ENCODE peak calls at places on chromosomes 1 and 21, in ten cellular contexts. Y is body of pancreas; C is GM12865; M is NCI-H748 treated with DMSO at 0.1 percent for 48 hours; E is transverse colon; V is stimulated activated CD8-positive, alpha-beta memory T cell treated with anti-CD3 and anti-CD28 coated beads, Interleukin-4, amount 100 ng/mL, for 24 hours; J is tibial nerve; T is GM13977; R is GM23248; D is T-helper 1 cell. K is an unnamed sample.

GRCh38 chr1:178330153-178330552 is 166.6 kb downstream of the CLEC20A start:
- DNase-seq in Y (no peak), C (no peak), M (no peak), E (no peak), V (no peak), J (no peak), T (no peak), R (no peak), D (no peak), K (no peak)

GRCh38 chr1:205739348-205740160 is 10.4 kb downstream of the NUCKS1 start:
- DNase-seq in Y (no peak), C (no peak), M (no peak), E (no peak), V (no peak), J (no peak), T (no peak), R (peak; percentile 62), D (no peak), K (no peak)

GRCh38 chr1:3292868-3293562 is 161.4 kb upstream of the ARHGEF16 start:
- DNase-seq in Y (no peak), C (no peak), M (no peak), E (no peak), V (no peak), J (no peak), T (no peak), R (no peak), D (no peak), K (no peak)

GRCh38 chr1:17601643-17602382 is 62.3 kb downstream of the ARHGEF10L start:
- DNase-seq in Y (no peak), C (peak; percentile 31), M (no peak), E (no peak), V (no peak), J (no peak), T (no peak), R (no peak), D (no peak), K (no peak)

GRCh38 chr1:172431721-172432192 is 11.3 kb downstream of the C1orf105 start:
- DNase-seq in Y (peak; percentile 84), C (no peak), M (no peak), E (peak; percentile 75), V (no peak), J (no peak), T (no peak), R (no peak), D (no peak), K (no peak)

GRCh38 chr21:44010429-44010828 is 1.7 kb upstream of the TRAPPC10 start:
- DNase-seq in Y (no peak), C (no peak), M (no peak), E (no peak), V (no peak), J (no peak), T (no peak), R (no peak), D (no peak), K (no peak)

GRCh38 chr21:21045538-21045937 is 47.3 kb downstream of the NCAM2 start:
- DNase-seq in Y (no peak), C (no peak), M (no peak), E (no peak), V (no peak), J (no peak), T (no peak), R (no peak), D (no peak), K (no peak)

GRCh38 chr1:18256318-18257235 is 149.0 kb downstream of the IGSF21 start:
- DNase-seq in Y (peak; percentile 64), C (peak; percentile 42), M (no peak), E (peak; percentile 38), V (no peak), J (no peak), T (peak; percentile 41), R (peak; percentile 59), D (no peak), K (no peak)

GRCh38 chr1:34406377-34406776 is 229.7 kb downstream of the C1orf94 start:
- DNase-seq in Y (peak; percentile 14), C (no peak), M (no peak), E (no peak), V (no peak), J (no peak), T (no peak), R (no peak), D (no peak), K (peak; percentile 50)

GRCh38 chr1:41726899-41727748 is 191.6 kb downstream of the HIVEP3 start:
- DNase-seq in Y (peak; percentile 64), C (peak; percentile 83), M (no peak), E (peak; percentile 65), V (no peak), J (peak; percentile 27), T (peak; percentile 58), R (no peak), D (no peak), K (no peak)

GRCh38 chr1:221272940-221273339 is 393.7 kb downstream of the HLX start:
- DNase-seq in Y (no peak), C (no peak), M (no peak), E (no peak), V (no peak), J (no peak), T (no peak), R (peak; percentile 4), D (no peak), K (no peak)

GRCh38 chr1:200435200-200435780 is 25.5 kb upstream of the ZNF281 start:
- DNase-seq in Y (no peak), C (peak; percentile 24), M (no peak), E (no peak), V (no peak), J (no peak), T (no peak), R (no peak), D (no peak), K (no peak)

GRCh38 chr1:203911806-203912205 is 50.4 kb downstream of the SNRPE start:
- DNase-seq in Y (no peak), C (no peak), M (no peak), E (no peak), V (no peak), J (no peak), T (no peak), R (peak; percentile 44), D (no peak), K (no peak)

GRCh38 chr1:2233997-2234761 is 6.1 kb downstream of the SKI start:
- DNase-seq in Y (peak; percentile 89), C (peak; percentile 71), M (no peak), E (peak; percentile 81), V (peak; percentile 47), J (peak; percentile 94), T (peak; percentile 72), R (peak; percentile 98), D (peak; percentile 72), K (no peak)

GRCh38 chr1:85289207-85289847 is 12.9 kb upstream of the BCL10 start:
- DNase-seq in Y (no peak), C (no peak), M (no peak), E (no peak), V (no peak), J (no peak), T (no peak), R (peak; percentile 97), D (no peak), K (no peak)

GRCh38 chr1:93616996-93617669 is 64.5 kb downstream of the BCAR3 start:
- DNase-seq in Y (peak; percentile 90), C (no peak), M (no peak), E (peak; percentile 37), V (no peak), J (no peak), T (no peak), R (peak; percentile 64), D (no peak), K (peak; percentile 50)

GRCh38 chr1:213070399-213070798 is 19.4 kb downstream of the RPS6KC1 start:
- DNase-seq in Y (peak; percentile 37), C (peak; percentile 87), M (no peak), E (no peak), V (no peak), J (no peak), T (peak; percentile 49), R (peak; percentile 80), D (no peak), K (peak; percentile 63)

GRCh38 chr1:164610528-164611222 is 51.7 kb downstream of the PBX1 start:
- DNase-seq in Y (no peak), C (no peak), M (no peak), E (no peak), V (no peak), J (no peak), T (no peak), R (no peak), D (no peak), K (no peak)

GRCh38 chr1:182235952-182236650 is 155.5 kb downstream of the GLUL start:
- DNase-seq in Y (no peak), C (no peak), M (peak; percentile 86), E (peak; percentile 60), V (no peak), J (no peak), T (no peak), R (peak; percentile 52), D (no peak), K (peak; percentile 76)

GRCh38 chr1:214280386-214281029 is 451 bp upstream of the SMYD2 start:
- DNase-seq in Y (peak; percentile 55), C (peak; percentile 29), M (no peak), E (peak; percentile 62), V (no peak), J (no peak), T (no peak), R (peak; percentile 73), D (no peak), K (peak; percentile 31)

GRCh38 chr1:3879099-3879498 is 21.0 kb downstream of the C1orf174 start:
- DNase-seq in Y (no peak), C (no peak), M (no peak), E (no peak), V (no peak), J (no peak), T (no peak), R (no peak), D (no peak), K (no peak)

GRCh38 chr1:20279507-20279906 is 11.2 kb upstream of the VWA5B1 start:
- DNase-seq in Y (no peak), C (no peak), M (no peak), E (peak; percentile 43), V (no peak), J (no peak), T (no peak), R (peak; percentile 75), D (no peak), K (no peak)